ENCODE peak calls at places on chromosomes 1 and 21, in ten cellular contexts. J is coronary artery; C is colonic mucosa; I is epithelial cell of proximal tubule; G is CD8-positive, alpha-beta T cell; T is breast epithelium; N is GM23338; L is A673; M is WERI-Rb-1; H is IMR-90. K is an unnamed sample.

GRCh38 chr1:182281541-182281940 is 110.0 kb downstream of the GLUL start:
- DNase-seq in J (no peak), C (no peak), I (no peak), G (no peak), T (no peak), N (peak), L (no peak), M (no peak), H (no peak), K (no peak)

GRCh38 chr1:151058682-151059341 is 610 bp downstream of the CDC42SE1 start:
- DNase-seq in J (no peak), C (peak), I (no peak), G (peak), T (peak), N (peak), L (peak), M (peak), H (peak), K (peak)

GRCh38 chr21:33642896-33643657 is 776 bp downstream of the ITSN1 start:
- DNase-seq in J (peak), C (peak), I (no peak), G (peak), T (no peak), N (peak), L (peak), M (peak), H (peak), K (peak)

GRCh38 chr1:1971017-1971416 is 32.6 kb downstream of the CFAP74 start:
- DNase-seq in J (no peak), C (no peak), I (no peak), G (no peak), T (no peak), N (no peak), L (no peak), M (no peak), H (no peak), K (no peak)

GRCh38 chr1:166925791-166926483 is 49.4 kb downstream of the ILDR2 start:
- DNase-seq in J (no peak), C (no peak), I (no peak), G (no peak), T (no peak), N (peak), L (peak), M (no peak), H (peak), K (no peak)

GRCh38 chr1:190377294-190377693 is 100.4 kb downstream of the BRINP3 start:
- DNase-seq in J (no peak), C (no peak), I (no peak), G (no peak), T (no peak), N (no peak), L (no peak), M (no peak), H (no peak), K (no peak)

GRCh38 chr1:220121791-220122530 is 28.0 kb downstream of the IARS2 start:
- DNase-seq in J (no peak), C (peak), I (no peak), G (no peak), T (no peak), N (no peak), L (peak), M (no peak), H (no peak), K (no peak)

GRCh38 chr1:6815722-6816121 is 30.5 kb downstream of the CAMTA1 start:
- DNase-seq in J (no peak), C (no peak), I (no peak), G (no peak), T (no peak), N (no peak), L (no peak), M (no peak), H (no peak), K (no peak)

GRCh38 chr1:43545686-43546387 is 15.2 kb downstream of the PTPRF start:
- DNase-seq in J (peak), C (peak), I (no peak), G (no peak), T (no peak), N (peak), L (peak), M (peak), H (no peak), K (peak)

GRCh38 chr1:240199758-240200655 is 108.3 kb downstream of the FMN2 start:
- DNase-seq in J (no peak), C (no peak), I (no peak), G (no peak), T (no peak), N (no peak), L (no peak), M (no peak), H (no peak), K (no peak)

GRCh38 chr1:76782777-76783176 is 84.5 kb upstream of the ST6GALNAC5 start:
- DNase-seq in J (no peak), C (no peak), I (peak), G (no peak), T (no peak), N (no peak), L (no peak), M (no peak), H (peak), K (peak)

GRCh38 chr1:17700981-17701870 is 53.9 kb upstream of the ACTL8 start:
- DNase-seq in J (no peak), C (no peak), I (no peak), G (no peak), T (no peak), N (no peak), L (no peak), M (peak), H (no peak), K (no peak)

GRCh38 chr1:17692645-17693044 is 62.5 kb upstream of the ACTL8 start:
- DNase-seq in J (no peak), C (no peak), I (no peak), G (no peak), T (no peak), N (no peak), L (no peak), M (no peak), H (no peak), K (no peak)

GRCh38 chr1:17700363-17700762 is 54.8 kb upstream of the ACTL8 start:
- DNase-seq in J (no peak), C (no peak), I (no peak), G (no peak), T (no peak), N (no peak), L (no peak), M (no peak), H (no peak), K (no peak)

GRCh38 chr1:17691147-17691634 is 63.9 kb upstream of the ACTL8 start:
- DNase-seq in J (no peak), C (no peak), I (no peak), G (no peak), T (no peak), N (no peak), L (no peak), M (no peak), H (no peak), K (no peak)

GRCh38 chr1:17696417-17697301 is 58.5 kb upstream of the ACTL8 start:
- DNase-seq in J (no peak), C (no peak), I (peak), G (no peak), T (peak), N (peak), L (peak), M (peak), H (peak), K (peak)
- TF ChIP-seq CTCF in J (no peak), C (no peak), I (peak), G (no peak), T (peak), N (peak), L (peak), M (peak), H (peak), K (peak)

DNA sequence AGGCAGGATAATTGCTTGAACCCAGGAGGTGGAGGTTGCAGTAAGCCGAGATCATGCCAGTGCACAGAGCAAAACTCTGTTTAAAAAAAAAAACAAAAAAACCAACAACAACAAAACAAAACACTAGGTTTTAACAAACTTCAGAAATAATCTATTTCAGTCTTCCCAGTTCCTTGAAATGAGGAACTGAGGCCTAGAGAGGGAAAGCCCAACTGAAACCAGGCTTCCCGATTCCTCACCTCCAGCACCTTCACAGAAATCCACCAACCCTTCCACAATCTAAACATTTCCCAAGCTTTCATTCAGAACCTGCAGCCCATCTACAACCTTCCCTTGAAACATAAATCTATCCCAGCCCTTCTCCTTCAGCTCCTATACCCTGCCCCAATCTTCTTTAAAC is 615 bp upstream of the CD52 start:
- DNase-seq in J (no peak), C (no peak), I (no peak), G (no peak), T (no peak), N (no peak), L (no peak), M (no peak), H (no peak), K (no peak)
- H3K4me3 ChIP-seq in J (no peak), C (no peak), I (no peak), G (peak), T (no peak), N (no peak), L (no peak), M (no peak), H (no peak), K (no peak)

GRCh38 chr1:53470155-53470554 is 11.0 kb downstream of the DMRTB1 start:
- DNase-seq in J (peak), C (peak), I (peak), G (no peak), T (no peak), N (peak), L (peak), M (no peak), H (peak), K (peak)
- TF ChIP-seq CTCF in J (no peak), C (peak), I (peak), G (no peak), T (peak), N (peak), L (peak), M (no peak), H (peak), K (peak)

DNA sequence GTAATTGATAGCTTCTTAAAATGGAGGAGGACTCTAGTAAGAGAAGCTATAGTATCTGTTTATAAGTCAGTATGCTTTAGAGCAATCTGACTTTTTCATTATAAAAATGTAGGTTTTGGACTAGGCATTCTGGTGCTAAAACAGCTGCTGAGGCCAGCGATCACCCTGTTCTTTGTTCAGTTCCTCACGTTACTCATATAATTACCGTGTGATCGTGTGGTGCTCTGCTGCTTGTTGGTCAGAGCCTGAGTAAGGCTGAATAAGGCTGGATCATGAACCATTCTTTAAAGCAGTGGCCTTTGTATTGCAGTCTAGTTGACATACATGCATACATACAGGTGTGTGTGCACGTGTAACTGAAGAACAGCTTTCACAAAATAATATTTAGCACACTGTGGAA is 25.2 kb downstream of the CDC42 start:
- DNase-seq in J (no peak), C (no peak), I (no peak), G (no peak), T (no peak), N (no peak), L (no peak), M (no peak), H (peak), K (peak)
- H3K4me3 ChIP-seq in J (peak), C (no peak), I (no peak), G (no peak), T (no peak), N (no peak), L (no peak), M (no peak), H (no peak), K (no peak)

DNA sequence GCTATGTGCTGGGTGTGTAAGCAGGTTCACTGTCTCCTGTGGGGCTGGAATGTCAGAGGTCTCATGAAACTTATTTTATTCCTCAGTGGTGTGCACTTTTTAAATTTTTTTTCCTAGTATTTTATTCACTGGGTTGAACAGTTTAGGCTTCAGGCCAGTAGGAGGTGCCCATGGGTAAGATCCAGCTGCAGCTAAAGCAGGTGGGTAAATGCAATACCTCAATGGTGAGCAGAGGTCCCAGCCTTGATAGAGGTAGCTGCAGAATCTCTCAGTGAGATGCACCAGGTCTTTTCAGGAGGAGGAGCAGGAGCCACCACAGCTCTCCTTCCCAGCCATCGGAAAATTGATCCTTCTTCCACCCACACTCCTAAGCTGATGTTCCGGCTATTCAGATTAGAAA is 12.6 kb upstream of the OR6N2 start:
- DNase-seq in J (no peak), C (no peak), I (no peak), G (no peak), T (no peak), N (peak), L (no peak), M (no peak), H (no peak), K (peak)
- TF ChIP-seq CTCF in J (no peak), C (no peak), I (peak), G (no peak), T (no peak), N (peak), L (peak), M (peak), H (peak), K (peak)

DNA sequence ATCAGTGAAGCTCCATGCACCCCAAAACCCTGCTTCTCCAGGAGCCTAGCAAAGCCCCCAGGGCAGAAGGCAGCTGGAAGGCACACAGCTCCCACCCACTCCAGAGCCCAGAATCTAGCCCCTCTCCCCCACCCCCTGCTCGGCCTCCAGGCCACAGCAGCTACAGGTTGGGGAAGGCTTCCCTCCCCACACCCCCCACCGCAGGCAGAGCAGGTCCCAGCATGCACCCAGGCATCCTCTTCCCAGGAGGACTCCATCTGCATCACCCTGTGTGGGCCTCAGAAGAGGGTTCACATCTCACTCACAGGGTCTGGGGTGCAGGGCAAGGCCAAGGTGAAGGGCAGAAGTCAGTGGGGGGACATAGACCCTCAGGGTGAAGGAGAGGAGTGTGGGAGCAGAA is 719 bp downstream of the S100A14 start:
- DNase-seq in J (no peak), C (no peak), I (no peak), G (no peak), T (no peak), N (no peak), L (no peak), M (no peak), H (no peak), K (peak)
- H3K4me3 ChIP-seq in J (no peak), C (peak), I (no peak), G (no peak), T (peak), N (no peak), L (no peak), M (no peak), H (no peak), K (peak)

DNA sequence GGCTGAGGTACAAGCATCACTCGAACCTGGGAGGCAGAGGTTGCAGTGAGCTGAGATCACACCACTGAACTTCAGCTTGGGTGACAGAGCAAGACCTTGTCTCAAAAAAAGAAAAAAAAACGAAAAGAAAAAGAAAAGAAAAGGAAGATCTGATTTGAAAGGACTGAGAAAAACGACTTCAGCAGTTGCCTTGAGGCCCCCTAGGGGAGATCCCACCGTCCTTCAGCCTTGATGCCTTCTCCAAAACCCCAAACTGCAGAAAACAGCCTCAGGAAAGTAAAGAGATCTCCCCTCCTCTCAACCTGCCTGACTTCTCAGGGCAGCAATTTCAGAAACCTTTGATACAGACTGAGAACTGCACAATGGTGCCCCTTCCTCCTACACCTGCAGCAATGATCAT is 50.9 kb upstream of the BCAR3 start:
- DNase-seq in J (no peak), C (no peak), I (no peak), G (no peak), T (no peak), N (peak), L (no peak), M (no peak), H (no peak), K (no peak)
- TF ChIP-seq CTCF in J (no peak), C (no peak), I (no peak), G (no peak), T (no peak), N (peak), L (peak), M (peak), H (no peak), K (no peak)

K was measured in epithelial cell of esophagus.